ENCODE peak calls at places on chromosomes 11 and 22, in nine cellular contexts. B is cardiac muscle cell; G is astrocyte; Y is H1; K is A549; J is substantia nigra; T is heart left ventricle; L is mesendoderm; P is CD4-positive, CD25-positive, alpha-beta regulatory T cell. W is an unnamed sample.

GRCh38 chr11:118786657-118787056 is 4.3 kb downstream of the DDX6 start:
- DNase-seq in K (no peak), T (no peak), J (no peak), P (no peak), B (no peak), Y (no peak), L (no peak), G (no peak), W (no peak)

GRCh38 chr11:35313066-35313765 is 106.1 kb downstream of the SLC1A2 start:
- DNase-seq in B (no peak), T (no peak), Y (no peak), J (no peak), L (no peak), K (no peak), G (no peak), P (no peak), W (no peak)

GRCh38 chr11:119584193-119585037 is 144.6 kb downstream of the NECTIN1 start:
- DNase-seq in P (peak), T (peak), L (peak), B (peak), Y (peak), K (no peak), J (no peak), G (peak), W (peak)

GRCh38 chr22:40714514-40714966 is 35.3 kb downstream of the MCHR1 start:
- DNase-seq in K (peak), J (no peak), T (no peak), L (peak), G (peak), Y (no peak), P (no peak), B (peak), W (no peak)

GRCh38 chr22:27133951-27134664 is 476.7 kb downstream of the MIAT start:
- DNase-seq in Y (no peak), G (peak), P (peak), B (peak), J (no peak), L (peak), K (peak), T (no peak), W (no peak)

GRCh38 chr22:44331881-44332714 is 19.3 kb upstream of the SHISAL1 start:
- DNase-seq in Y (no peak), L (peak), T (no peak), G (no peak), P (no peak), K (peak), B (peak), J (no peak), W (no peak)

GRCh38 chr11:12215192-12215591 is 104.8 kb downstream of the MICAL2 start:
- DNase-seq in Y (no peak), P (no peak), K (no peak), B (no peak), L (peak), G (no peak), T (no peak), J (no peak), W (no peak)

GRCh38 chr11:60396790-60397189 is 531 bp downstream of the MS4A14 start:
- DNase-seq in G (no peak), K (no peak), J (no peak), L (no peak), P (no peak), Y (no peak), T (no peak), B (no peak), W (no peak)

GRCh38 chr11:109695696-109696095 is 273.7 kb downstream of the C11orf87 start:
- DNase-seq in K (no peak), G (peak), B (peak), T (no peak), P (no peak), Y (no peak), L (no peak), J (no peak), W (no peak)

GRCh38 chr11:130124096-130124495 is 35.5 kb upstream of the ST14 start:
- DNase-seq in T (peak), G (peak), L (no peak), P (no peak), B (peak), Y (no peak), J (no peak), K (peak), W (peak)

GRCh38 chr22:19122752-19123492 is 710 bp upstream of the DGCR2 start:
- DNase-seq in T (no peak), J (no peak), P (no peak), Y (no peak), K (no peak), G (no peak), B (peak), L (peak), W (no peak)

GRCh38 chr22:37167176-37167980 is 17.7 kb upstream of the IL2RB start:
- DNase-seq in K (no peak), L (no peak), T (peak), P (peak), G (no peak), J (no peak), Y (no peak), B (no peak), W (no peak)
- H3K27ac ChIP-seq in K (peak), L (no peak), T (no peak), P (peak), G (no peak), J (no peak), Y (no peak), B (no peak), W (peak)

DNA sequence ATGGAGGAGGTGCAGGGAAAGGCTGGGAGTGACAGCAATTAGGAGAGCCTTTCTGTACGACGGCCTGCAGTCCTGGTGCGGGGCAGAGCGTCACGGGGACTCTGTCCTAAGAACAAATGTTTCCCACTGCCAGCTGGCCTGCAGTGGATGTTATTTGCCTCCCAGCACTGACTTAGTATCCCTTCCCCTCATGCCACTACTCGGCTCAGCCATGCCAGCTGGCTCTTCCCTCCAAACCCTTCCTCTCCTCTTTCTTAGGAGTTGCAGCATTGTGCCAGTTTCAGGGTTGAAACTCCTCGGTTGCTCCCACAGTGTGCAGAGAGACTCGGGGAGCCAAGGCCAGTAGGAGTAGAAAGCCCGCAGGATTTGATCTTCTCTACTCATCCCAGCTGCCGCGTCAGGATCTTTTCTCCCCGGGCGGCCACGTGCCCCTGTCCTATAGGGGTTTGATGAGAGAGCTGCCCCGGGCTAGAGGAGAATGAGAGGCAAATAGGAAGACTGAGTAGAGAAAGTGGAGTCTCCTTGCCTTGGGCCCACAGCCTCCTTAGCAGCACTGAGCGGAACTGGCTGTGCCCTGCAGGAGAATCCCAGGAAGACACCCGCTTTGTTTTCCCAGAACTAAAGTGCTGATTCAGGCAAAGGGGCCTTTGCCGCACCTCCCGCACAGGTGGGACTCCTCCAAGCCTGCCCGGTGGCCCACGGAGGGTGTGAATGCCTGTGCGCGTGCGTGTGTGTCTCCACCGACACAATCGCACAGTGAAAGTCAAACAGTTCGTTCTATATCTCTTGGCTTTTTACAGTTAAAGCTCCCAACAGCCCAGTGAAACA is 875.4 kb downstream of the NTM start:
- DNase-seq in G (no peak), Y (no peak), T (no peak), B (no peak), K (no peak), J (no peak), L (no peak), P (no peak), W (no peak)
- H3K27ac ChIP-seq in G (no peak), Y (no peak), T (no peak), B (no peak), K (no peak), J (no peak), L (no peak), P (no peak), W (no peak)

GRCh38 chr22:42584364-42584940 is 30.2 kb downstream of the POLDIP3 start:
- DNase-seq in Y (no peak), K (no peak), B (no peak), L (no peak), J (no peak), G (no peak), T (no peak), P (no peak), W (no peak)

GRCh38 chr22:42582987-42583386 is 29.2 kb downstream of the SERHL2 start:
- DNase-seq in B (no peak), J (no peak), L (no peak), T (no peak), G (no peak), P (no peak), Y (no peak), K (no peak), W (no peak)

GRCh38 chr22:42585096-42585495 is 29.6 kb downstream of the POLDIP3 start:
- DNase-seq in K (no peak), Y (no peak), T (no peak), J (no peak), P (no peak), L (no peak), G (no peak), B (no peak), W (no peak)

GRCh38 chr22:42577623-42578240 is 24.0 kb downstream of the SERHL2 start:
- DNase-seq in J (no peak), P (no peak), B (no peak), T (no peak), L (no peak), G (no peak), Y (no peak), K (no peak), W (no peak)

DNA sequence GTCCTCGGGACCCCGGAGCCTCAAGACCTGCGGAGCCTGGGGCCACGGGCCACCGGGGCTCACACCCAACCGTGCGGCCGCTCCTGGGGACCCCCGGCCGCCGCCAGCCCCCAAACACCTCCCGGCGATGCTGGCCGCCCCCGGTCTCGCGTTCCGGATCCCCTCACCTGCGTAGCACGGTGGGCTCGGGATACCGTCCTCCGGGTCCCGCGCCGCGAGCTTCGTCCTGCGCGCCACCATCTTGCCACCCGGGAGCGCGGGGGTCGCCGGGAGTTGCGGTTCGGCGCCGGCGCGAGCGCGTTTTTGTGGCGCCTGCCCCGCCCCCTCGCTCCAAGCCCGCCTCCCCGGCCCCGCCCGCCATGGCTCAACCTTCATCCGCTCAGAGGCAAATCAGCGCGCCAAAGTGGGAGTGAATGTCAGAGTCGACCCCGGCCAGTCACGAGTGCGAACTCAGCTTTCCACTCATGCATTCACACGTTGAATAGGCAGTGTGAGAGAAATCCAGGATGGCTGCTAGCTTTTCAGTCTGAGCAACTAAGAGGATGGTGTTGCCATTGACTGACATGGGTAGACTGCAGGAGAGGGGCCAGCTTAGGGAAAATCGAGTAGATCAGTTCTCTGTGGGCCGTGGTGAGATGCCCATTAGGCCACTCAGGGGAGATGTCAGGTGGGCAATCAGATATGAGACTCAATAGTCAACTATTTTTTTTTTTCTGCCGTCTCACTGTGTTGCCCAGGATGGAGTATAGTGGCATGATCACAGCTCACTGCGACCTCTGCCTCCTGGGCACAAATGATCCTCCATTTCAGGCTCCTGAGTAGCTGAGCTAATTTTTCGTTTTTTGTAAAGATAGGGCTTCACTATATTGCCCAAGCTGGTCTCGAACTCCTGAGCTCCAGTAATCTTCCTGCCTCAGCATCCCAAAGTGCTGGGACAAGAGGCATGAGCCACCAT is 28.3 kb downstream of the SERHL2 start:
- DNase-seq in J (peak), B (peak), T (peak), G (peak), P (peak), K (peak), Y (peak), L (peak), W (peak)
- H3K27ac ChIP-seq in J (no peak), B (peak), T (peak), G (peak), P (peak), K (peak), Y (peak), L (no peak), W (peak)

DNA sequence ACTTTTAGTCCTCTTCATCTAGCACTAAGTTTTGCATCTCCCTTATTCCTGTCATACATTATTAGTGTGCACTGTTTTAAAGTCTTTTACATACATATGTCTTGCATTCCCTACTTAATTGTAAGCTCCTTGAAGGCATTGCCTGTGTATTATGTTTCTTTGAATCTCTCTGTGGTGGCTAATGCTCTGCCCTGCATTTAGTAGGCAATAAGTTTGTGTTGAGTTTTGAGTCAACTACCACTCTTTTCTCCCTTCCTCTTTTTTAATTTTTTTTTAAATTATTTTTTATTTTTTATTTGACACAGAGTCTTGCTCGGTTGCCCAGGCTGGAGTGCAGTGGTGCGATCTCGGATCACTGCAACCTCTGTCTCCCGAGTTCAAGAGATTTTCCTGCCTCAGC is 78.9 kb downstream of the ZBTB16 start:
- DNase-seq in L (no peak), Y (no peak), J (no peak), B (no peak), G (no peak), T (no peak), K (no peak), P (no peak), W (no peak)
- H3K27ac ChIP-seq in L (no peak), Y (no peak), J (no peak), B (no peak), G (no peak), T (peak), K (no peak), P (no peak), W (peak)

GRCh38 chr11:133694701-133695100 is 150.6 kb downstream of the SPATA19 start:
- DNase-seq in J (no peak), G (no peak), K (no peak), T (no peak), L (no peak), B (no peak), P (no peak), Y (no peak), W (no peak)

GRCh38 chr11:133692371-133692770 is 152.9 kb downstream of the SPATA19 start:
- DNase-seq in P (no peak), Y (no peak), J (no peak), K (no peak), L (no peak), G (no peak), B (no peak), T (no peak), W (no peak)

GRCh38 chr11:133695376-133695775 is 149.9 kb downstream of the SPATA19 start:
- DNase-seq in B (no peak), Y (no peak), L (no peak), G (no peak), K (no peak), T (no peak), P (no peak), J (no peak), W (no peak)

GRCh38 chr11:133697161-133697560 is 148.2 kb downstream of the SPATA19 start:
- DNase-seq in T (no peak), J (no peak), K (no peak), L (no peak), B (no peak), Y (no peak), G (no peak), P (no peak), W (no peak)

GRCh38 chr11:133693110-133693509 is 152.2 kb downstream of the SPATA19 start:
- DNase-seq in G (no peak), P (no peak), L (no peak), K (no peak), Y (no peak), B (no peak), J (no peak), T (no peak), W (peak)
- H3K27ac ChIP-seq in G (no peak), P (no peak), L (no peak), K (no peak), Y (no peak), B (peak), J (no peak), T (no peak), W (no peak)

GRCh38 chr22:47781024-47781423 is 1018.6 kb downstream of the TBC1D22A start:
- DNase-seq in T (no peak), B (no peak), Y (no peak), J (no peak), P (no peak), K (no peak), L (no peak), G (no peak), W (no peak)

GRCh38 chr22:47778160-47778658 is 1015.8 kb downstream of the TBC1D22A start:
- DNase-seq in K (no peak), J (no peak), P (no peak), B (no peak), T (no peak), G (no peak), Y (no peak), L (no peak), W (no peak)

GRCh38 chr22:47777426-47777825 is 1015.0 kb downstream of the TBC1D22A start:
- DNase-seq in L (no peak), J (no peak), P (no peak), Y (no peak), T (no peak), K (no peak), B (no peak), G (no peak), W (no peak)

GRCh38 chr22:47780281-47780875 is 1017.9 kb downstream of the TBC1D22A start:
- DNase-seq in K (no peak), Y (no peak), T (no peak), G (no peak), P (no peak), L (no peak), J (no peak), B (no peak), W (no peak)

DNA sequence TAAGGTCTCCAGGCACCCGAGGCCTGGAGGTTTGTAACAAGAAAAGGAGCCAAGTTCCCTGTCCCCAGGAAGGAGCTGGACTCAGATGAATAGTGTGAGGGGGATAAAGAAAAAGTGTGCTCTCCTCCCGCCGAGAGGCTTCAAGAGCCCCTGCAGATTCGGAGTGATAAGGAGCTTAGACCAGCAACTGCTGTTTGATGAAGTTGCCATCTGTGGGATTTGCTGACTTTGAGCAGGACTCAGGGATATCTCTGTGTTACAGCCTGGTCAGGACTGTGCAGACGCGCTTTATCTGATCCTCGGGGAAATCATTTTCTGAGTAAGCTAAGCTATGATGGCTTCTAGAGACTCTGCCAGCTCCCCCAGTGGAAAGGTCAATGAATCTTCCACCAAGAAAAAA is 1017.0 kb downstream of the TBC1D22A start:
- DNase-seq in K (no peak), B (no peak), G (no peak), T (no peak), P (no peak), Y (no peak), L (peak), J (no peak), W (no peak)
- H3K27ac ChIP-seq in K (no peak), B (no peak), G (no peak), T (no peak), P (no peak), Y (no peak), L (peak), J (no peak), W (no peak)

GRCh38 chr11:16997624-16998023 is 16.6 kb downstream of the PLEKHA7 start:
- DNase-seq in Y (no peak), J (no peak), B (no peak), K (no peak), L (no peak), P (no peak), G (no peak), T (no peak), W (no peak)
- H3K27ac ChIP-seq in Y (no peak), J (no peak), B (no peak), K (no peak), L (no peak), P (no peak), G (no peak), T (no peak), W (no peak)

GRCh38 chr22:31661851-31662667 is at the start of gene PISD:
- DNase-seq in J (peak), K (peak), G (peak), B (peak), Y (peak), T (peak), P (peak), L (peak), W (peak)

GRCh38 chr22:31659246-31659645 is 2.8 kb downstream of the PISD start:
- DNase-seq in B (no peak), Y (no peak), L (no peak), P (no peak), G (peak), J (no peak), T (no peak), K (no peak), W (no peak)

GRCh38 chr22:31662668-31663037 is 638 bp upstream of the PISD start:
- DNase-seq in Y (no peak), G (no peak), T (no peak), K (no peak), J (no peak), L (no peak), P (no peak), B (no peak), W (no peak)
- H3K27ac ChIP-seq in Y (peak), G (peak), T (peak), K (peak), J (peak), L (no peak), P (peak), B (no peak), W (peak)

GRCh38 chr11:134025086-134025437 is 43.8 kb upstream of the JAM3 start:
- DNase-seq in Y (no peak), K (no peak), L (no peak), T (peak), G (no peak), P (no peak), B (no peak), J (no peak), W (peak)
- H3K27ac ChIP-seq in Y (no peak), K (no peak), L (no peak), T (no peak), G (no peak), P (no peak), B (no peak), J (no peak), W (no peak)

GRCh38 chr22:28949788-28950187 is 66.4 kb downstream of the ZNRF3 start:
- DNase-seq in B (peak), T (no peak), J (no peak), P (no peak), Y (no peak), K (peak), L (no peak), G (no peak), W (no peak)
- H3K27ac ChIP-seq in B (peak), T (no peak), J (no peak), P (no peak), Y (no peak), K (peak), L (no peak), G (no peak), W (no peak)